ENCODE peak calls at places on chromosome 20, in four cellular contexts. F is lung, S is stomach, Z is lower lobe of right lung. W is an unnamed sample.

GRCh38 chr20:58661298-58662141 is 10.4 kb downstream of the STX16 start:
- DNase-seq in F (no peak), S (no peak), Z (no peak), W (no peak)

GRCh38 chr20:48739395-48740268 is 88.2 kb downstream of the PREX1 start:
- DNase-seq in F (no peak), S (no peak), Z (no peak), W (no peak)

GRCh38 chr20:23087587-23088275 is 1.6 kb upstream of the CD93 start:
- DNase-seq in F (no peak), S (no peak), Z (peak; percentile 61), W (no peak)

GRCh38 chr20:57656252-57656820 is 36.1 kb upstream of the ZBP1 start:
- DNase-seq in F (no peak), S (peak; percentile 17), Z (peak; percentile 40), W (no peak)

GRCh38 chr20:50313223-50313820 is 122.7 kb downstream of the CEBPB start:
- DNase-seq in F (no peak), S (no peak), Z (no peak), W (peak; percentile 83)

GRCh38 chr20:38842558-38842981 is 37.1 kb downstream of the PPP1R16B start:
- DNase-seq in F (no peak), S (peak; percentile 35), Z (no peak), W (no peak)

GRCh38 chr20:49386848-49387605 is 95.4 kb downstream of the KCNB1 start:
- DNase-seq in F (no peak), S (no peak), Z (no peak), W (peak; percentile 61)

GRCh38 chr20:49727894-49728885 is 14.5 kb upstream of the B4GALT5 start:
- DNase-seq in F (no peak), S (no peak), Z (no peak), W (no peak)

GRCh38 chr20:21936720-21937380 is 231.4 kb downstream of the PAX1 start:
- DNase-seq in F (no peak), S (no peak), Z (no peak), W (no peak)

GRCh38 chr20:10216146-10216741 is 2.4 kb upstream of the SNAP25 start:
- DNase-seq in F (no peak), S (no peak), Z (no peak), W (no peak)

GRCh38 chr20:63025534-63026331 is 19.0 kb upstream of the BHLHE23 start:
- DNase-seq in F (no peak), S (no peak), Z (peak; percentile 60), W (peak; percentile 41)

GRCh38 chr20:16485406-16485805 is 87.8 kb downstream of the KIF16B start:
- DNase-seq in F (no peak), S (no peak), Z (no peak), W (peak; percentile 18)

GRCh38 chr20:63939061-63939935 is 16.9 kb downstream of the UCKL1 start:
- DNase-seq in F (no peak), S (no peak), Z (no peak), W (no peak)

GRCh38 chr20:63627129-63627699 is 313 bp upstream of the GMEB2 start:
- DNase-seq in F (peak; percentile 95), S (peak; percentile 96), Z (peak; percentile 97), W (peak; percentile 93)

GRCh38 chr20:8912731-8913130 is 156.2 kb upstream of the PLCB4 start:
- DNase-seq in F (no peak), S (no peak), Z (no peak), W (no peak)

GRCh38 chr20:33645421-33645820 is 16.7 kb upstream of the C20orf144 start:
- DNase-seq in F (no peak), S (no peak), Z (no peak), W (no peak)

GRCh38 chr20:16514145-16514544 is 59.1 kb downstream of the KIF16B start:
- DNase-seq in F (no peak), S (no peak), Z (no peak), W (no peak)

GRCh38 chr20:11008444-11008843 is 334.6 kb upstream of the JAG1 start:
- DNase-seq in F (no peak), S (no peak), Z (no peak), W (no peak)

GRCh38 chr20:31841928-31842327 is 3.5 kb downstream of the FOXS1 start:
- DNase-seq in F (no peak), S (no peak), Z (no peak), W (peak; percentile 78)

GRCh38 chr20:63538204-63539091 is 1.3 kb upstream of the PTK6 start:
- DNase-seq in F (peak; percentile 81), S (peak; percentile 96), Z (peak; percentile 86), W (peak; percentile 38)

GRCh38 chr20:14062786-14063185 is 67.5 kb downstream of the MACROD2 start:
- DNase-seq in F (no peak), S (no peak), Z (no peak), W (peak; percentile 2)

GRCh38 chr20:62156592-62157386 is 13.2 kb downstream of the SS18L1 start:
- DNase-seq in F (peak; percentile 63), S (peak; percentile 60), Z (peak; percentile 76), W (peak; percentile 43)

GRCh38 chr20:63941282-63942060 is 14.7 kb downstream of the UCKL1 start:
- DNase-seq in F (peak; percentile 84), S (peak; percentile 64), Z (peak; percentile 90), W (peak; percentile 74)

GRCh38 chr20:63884506-63885263 is 10.2 kb upstream of the DNAJC5 start:
- DNase-seq in F (no peak), S (peak; percentile 67), Z (no peak), W (peak; percentile 57)

GRCh38 chr20:10357974-10358373 is 76.0 kb downstream of the MKKS start:
- DNase-seq in F (no peak), S (no peak), Z (no peak), W (no peak)

GRCh38 chr20:30168025-30168799 is 1089.3 kb upstream of the DEFB115 start:
- DNase-seq in F (no peak), S (no peak), Z (peak; percentile 45), W (no peak)

DNA sequence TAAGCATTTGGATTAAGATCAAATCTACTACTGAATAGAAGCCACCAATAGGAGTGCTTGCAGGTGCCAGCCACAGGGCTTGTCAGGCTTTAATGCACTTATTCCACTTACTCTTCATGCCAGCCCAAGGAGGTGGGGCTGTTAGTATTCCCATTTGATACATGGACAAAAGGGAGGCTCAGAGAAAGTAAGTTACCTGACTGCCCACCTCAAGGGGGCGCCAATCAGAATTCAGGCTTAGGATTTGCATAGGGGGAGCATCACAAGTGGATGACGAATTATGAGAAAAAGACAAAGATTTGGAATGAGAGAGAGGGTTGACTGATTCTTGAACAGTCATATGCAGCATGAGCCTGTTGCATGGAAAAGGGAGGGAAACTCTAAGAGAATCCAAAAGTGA is 188.4 kb upstream of the TSHZ2 start:
- DNase-seq in F (no peak), S (no peak), Z (no peak), W (peak; percentile 31)
- TF ChIP-seq CTCF in F (no peak), S (no peak), Z (peak; percentile 23), W (peak; percentile 21)

GRCh38 chr20:2244993-2245392 is 50.8 kb upstream of the TGM3 start:
- DNase-seq in F (no peak), S (no peak), Z (no peak), W (no peak)
- TF ChIP-seq CTCF in F (no peak), S (no peak), Z (no peak), W (no peak)

GRCh38 chr20:7492257-7492656 is 448.0 kb downstream of the HAO1 start:
- DNase-seq in F (no peak), S (no peak), Z (no peak), W (no peak)
- TF ChIP-seq CTCF in F (no peak), S (no peak), Z (no peak), W (no peak)

GRCh38 chr20:60558491-60558890 is 600.3 kb downstream of the CDH26 start:
- DNase-seq in F (no peak), S (no peak), Z (no peak), W (no peak)

GRCh38 chr20:60565093-60565492 is 606.9 kb downstream of the CDH26 start:
- DNase-seq in F (no peak), S (no peak), Z (no peak), W (no peak)

GRCh38 chr20:60559462-60559861 is 601.2 kb downstream of the CDH26 start:
- DNase-seq in F (no peak), S (no peak), Z (no peak), W (no peak)
- TF ChIP-seq CTCF in F (no peak), S (no peak), Z (no peak), W (no peak)

DNA sequence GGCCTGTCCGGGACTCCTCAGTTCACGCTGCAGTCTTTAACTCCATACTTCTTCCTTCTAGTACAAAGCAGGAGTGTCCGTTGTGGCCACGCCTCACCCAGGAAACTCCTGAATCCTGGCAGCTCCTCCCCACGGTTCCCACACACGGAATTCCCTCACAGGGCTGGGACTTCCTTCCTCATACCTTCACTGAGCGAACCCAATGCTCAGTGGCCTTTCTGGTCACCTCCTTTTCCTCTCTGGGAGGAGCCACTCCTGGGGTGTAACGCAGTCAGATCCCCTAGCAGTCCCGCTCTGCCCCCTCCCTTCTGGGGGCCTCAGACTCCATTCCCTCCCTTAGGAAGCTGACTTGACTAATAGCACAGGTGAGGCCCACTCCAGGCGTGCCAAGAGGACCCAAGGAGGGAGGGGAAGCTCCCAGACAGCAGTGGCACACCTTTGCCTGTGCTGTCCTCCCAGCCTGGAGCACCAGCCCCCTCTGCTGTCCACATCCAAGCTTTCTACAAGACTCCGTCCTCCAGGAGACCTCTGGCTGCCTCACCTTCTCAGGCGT is at the start of gene SLC52A3:
- DNase-seq in F (peak; percentile 71), S (peak; percentile 89), Z (peak; percentile 69), W (peak; percentile 60)
- TF ChIP-seq CTCF in F (no peak), S (peak; percentile 28), Z (peak; percentile 37), W (no peak)

GRCh38 chr20:4791121-4791520 is 69.4 kb downstream of the PRND start:
- DNase-seq in F (no peak), S (no peak), Z (no peak), W (no peak)
- TF ChIP-seq CTCF in F (no peak), S (no peak), Z (no peak), W (no peak)

GRCh38 chr20:35478804-35479472 is 23.5 kb downstream of the CEP250 start:
- DNase-seq in F (no peak), S (no peak), Z (no peak), W (no peak)
- TF ChIP-seq CTCF in F (no peak), S (no peak), Z (no peak), W (no peak)

DNA sequence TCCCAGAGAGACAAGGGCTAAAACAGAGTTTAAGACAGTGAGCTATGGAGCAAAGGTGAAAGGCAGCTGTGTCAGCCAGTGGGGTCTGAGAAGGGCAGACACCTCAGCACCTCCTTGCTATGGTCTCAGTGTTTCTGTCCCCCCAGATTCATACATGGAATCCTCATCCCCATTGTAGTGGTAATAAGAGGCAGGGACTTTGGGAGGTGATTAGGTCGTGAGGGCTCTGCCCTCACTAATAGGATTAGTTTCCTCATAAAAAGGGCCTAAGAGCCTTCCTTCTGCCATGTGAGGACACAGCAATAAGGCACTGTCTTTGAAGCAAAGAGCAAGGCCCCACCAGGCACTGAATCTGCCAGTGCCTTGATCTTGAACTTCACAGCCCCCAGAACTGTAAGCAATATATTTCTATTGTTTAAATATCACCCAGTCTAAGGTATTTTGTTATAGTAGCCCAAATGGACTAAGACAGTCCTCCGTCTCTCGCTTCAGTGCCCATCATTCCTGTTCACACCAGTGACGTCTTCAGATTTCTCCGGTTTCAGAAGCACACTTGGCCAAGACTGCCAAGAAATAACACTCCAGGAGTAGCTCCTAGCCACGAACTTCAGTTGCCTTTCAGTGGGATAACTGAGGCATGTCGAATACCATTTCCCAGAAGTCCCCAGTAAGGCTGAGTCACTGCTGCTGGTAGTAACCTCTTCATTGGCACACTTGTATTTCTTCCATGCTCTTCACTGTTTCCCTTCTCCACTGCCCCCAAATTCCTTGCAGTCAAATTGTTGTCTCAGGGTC is 32.7 kb downstream of the SLC13A3 start:
- DNase-seq in F (no peak), S (no peak), Z (no peak), W (no peak)
- TF ChIP-seq CTCF in F (no peak), S (no peak), Z (no peak), W (no peak)